ENCODE peak calls at places on chromosomes 16 and 17, in five cellular contexts. B is NCI-H774, J is iris pigment epithelial cell, M is hypothalamus, O is SK-N-MC. C is an unnamed sample.

GRCh38 chr17:79956853-79957252 is 78.8 kb downstream of the TBC1D16 start:
- DNase-seq in J (no peak), B (no peak), M (no peak), O (no peak), C (no peak)

GRCh38 chr16:65704866-65705265 is 583.0 kb upstream of the CDH11 start:
- DNase-seq in J (no peak), O (no peak), B (no peak), M (no peak), C (no peak)

GRCh38 chr16:11100239-11100750 is 155.7 kb downstream of the SOCS1 start:
- DNase-seq in O (no peak), M (no peak), J (peak), B (no peak), C (peak)

GRCh38 chr16:47939690-47940089 is 216.1 kb downstream of the ABCC12 start:
- DNase-seq in J (no peak), O (no peak), B (peak), M (no peak), C (no peak)

GRCh38 chr17:36505171-36505570 is 18.7 kb downstream of the ZNHIT3 start:
- DNase-seq in M (no peak), J (no peak), O (no peak), B (no peak), C (no peak)

GRCh38 chr17:80848449-80849102 is 143.1 kb upstream of the CHMP6 start:
- DNase-seq in J (no peak), O (no peak), M (no peak), B (no peak), C (no peak)

GRCh38 chr17:17151541-17151940 is 54.6 kb downstream of the PLD6 start:
- DNase-seq in M (no peak), B (no peak), O (no peak), J (peak), C (no peak)

GRCh38 chr16:56657555-56658430 is at the start of gene MT1F:
- DNase-seq in B (peak), O (no peak), J (peak), M (no peak), C (peak)

GRCh38 chr17:77890771-77891170 is 67.7 kb upstream of the TNRC6C start:
- DNase-seq in O (no peak), M (no peak), B (no peak), J (no peak), C (no peak)

GRCh38 chr17:30477758-30478115 is 529 bp downstream of the GOSR1 start:
- DNase-seq in O (no peak), M (no peak), J (peak), B (no peak), C (no peak)

GRCh38 chr16:9612267-9612666 is 520.8 kb downstream of the HAPSTR1 start:
- DNase-seq in B (no peak), J (peak), M (no peak), O (no peak), C (no peak)

GRCh38 chr17:45293413-45294211 is 23.2 kb downstream of the MAP3K14 start:
- DNase-seq in B (no peak), M (no peak), J (peak), O (no peak), C (no peak)

GRCh38 chr16:35743101-35743692 is 2283.8 kb downstream of the TP53TG3F start:
- DNase-seq in O (no peak), B (no peak), M (no peak), J (no peak), C (no peak)

GRCh38 chr17:63442549-63443035 is 3.5 kb downstream of the CYB561 start:
- DNase-seq in B (no peak), J (no peak), M (no peak), O (no peak), C (no peak)

GRCh38 chr17:32701860-32702259 is 175.1 kb downstream of the MYO1D start:
- DNase-seq in M (no peak), J (peak), B (no peak), O (no peak), C (no peak)

GRCh38 chr17:489758-490329 is 137.2 kb upstream of the RPH3AL start:
- DNase-seq in J (peak), M (no peak), O (no peak), B (no peak), C (peak)

GRCh38 chr16:53789159-53789558 is 85.2 kb downstream of the FTO start:
- DNase-seq in J (peak), O (no peak), B (no peak), M (no peak), C (no peak)

GRCh38 chr17:49384962-49385361 is 22.9 kb upstream of the ZNF652 start:
- DNase-seq in J (no peak), O (no peak), B (no peak), M (no peak), C (no peak)

GRCh38 chr16:48408688-48409087 is 23.5 kb upstream of the SIAH1 start:
- DNase-seq in M (no peak), J (peak), O (no peak), B (no peak), C (no peak)

GRCh38 chr17:60102632-60103047 is 23.9 kb upstream of the HEATR6 start:
- DNase-seq in O (no peak), J (peak), M (no peak), B (no peak), C (peak)

GRCh38 chr16:65117701-65118448 is 4.0 kb downstream of the CDH11 start:
- DNase-seq in B (peak), O (peak), M (peak), J (peak), C (peak)